ENCODE peak calls at places on chromosomes 12 and 14, in five cellular contexts. R, J, K, S and G are unnamed samples.

GRCh38 chr12:14854586-14855163 is 11.3 kb upstream of the ART4 start:
- DNase-seq in R (no peak), J (no peak), K (no peak), S (no peak), G (no peak)

GRCh38 chr14:88029500-88029899 is 24.6 kb downstream of the GPR65 start:
- DNase-seq in R (no peak), J (no peak), K (no peak), S (no peak), G (no peak)

GRCh38 chr14:42499137-42499536 is 892.5 kb downstream of the LRFN5 start:
- DNase-seq in R (no peak), J (no peak), K (no peak), S (no peak), G (no peak)

GRCh38 chr12:71157601-71158233 is at the start of gene TSPAN8:
- DNase-seq in R (no peak), J (no peak), K (no peak), S (peak), G (no peak)

GRCh38 chr12:32151552-32151951 is 44.9 kb downstream of the BICD1 start:
- DNase-seq in R (no peak), J (peak), K (no peak), S (no peak), G (no peak)

GRCh38 chr12:6267007-6267721 is 43.3 kb upstream of the PLEKHG6 start:
- DNase-seq in R (no peak), J (peak), K (no peak), S (no peak), G (no peak)

GRCh38 chr12:9707864-9708808 is 24.8 kb downstream of the CLECL1 start:
- DNase-seq in R (peak), J (peak), K (peak), S (peak), G (peak)

GRCh38 chr12:112151766-112152541 is 26.6 kb downstream of the TRAFD1 start:
- DNase-seq in R (no peak), J (no peak), K (no peak), S (no peak), G (no peak)

GRCh38 chr14:76780875-76781647 is 19.8 kb downstream of the VASH1 start:
- DNase-seq in R (no peak), J (no peak), K (no peak), S (no peak), G (no peak)

GRCh38 chr12:31715283-31715825 is 13.5 kb downstream of the AMN1 start:
- DNase-seq in R (no peak), J (no peak), K (no peak), S (no peak), G (no peak)

GRCh38 chr12:7716391-7716790 is 5.2 kb downstream of the DPPA3 start:
- DNase-seq in R (peak), J (peak), K (peak), S (no peak), G (peak)

GRCh38 chr12:123389560-123390351 is 5.8 kb downstream of the KMT5A start:
- DNase-seq in R (peak), J (peak), K (no peak), S (peak), G (no peak)

GRCh38 chr14:32298346-32298745 is 30.8 kb upstream of the AKAP6 start:
- DNase-seq in R (no peak), J (no peak), K (no peak), S (no peak), G (no peak)

DNA sequence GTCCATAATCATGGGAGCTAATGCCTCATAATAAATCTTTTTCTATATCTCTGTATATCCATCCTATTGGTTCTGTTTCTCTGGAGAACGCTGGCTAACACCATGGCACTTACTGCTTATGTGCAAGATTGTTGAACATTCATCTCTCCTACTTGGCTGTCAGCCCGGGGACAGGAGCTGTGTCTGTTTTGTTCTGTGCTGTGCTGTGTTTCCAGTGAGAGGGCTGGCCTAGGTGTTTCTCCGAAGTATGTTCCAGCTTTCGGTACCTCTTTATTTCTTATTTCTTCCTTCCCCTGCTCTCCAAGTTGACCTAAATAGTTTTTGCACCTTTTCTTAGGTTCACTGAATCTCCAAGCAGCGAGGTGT is 18.8 kb upstream of the NR4A1 start:
- DNase-seq in R (no peak), J (peak), K (no peak), S (peak), G (no peak)
- H3K9ac ChIP-seq in R (no peak), J (peak), K (peak), S (no peak), G (peak)

GRCh38 chr14:103625361-103626095 is 3.5 kb upstream of the KLC1 start:
- DNase-seq in R (no peak), J (no peak), K (no peak), S (peak), G (no peak)
- H3K4me3 ChIP-seq in R (no peak), J (no peak), K (no peak), S (no peak), G (no peak)

GRCh38 chr12:52052471-52053186 is 1.4 kb downstream of the NR4A1 start:
- DNase-seq in R (no peak), J (peak), K (no peak), S (peak), G (no peak)
- H3K9ac ChIP-seq in R (no peak), J (no peak), K (peak), S (peak), G (peak)

GRCh38 chr12:104585448-104586055 is 128.8 kb downstream of the CHST11 start:
- DNase-seq in R (no peak), J (peak), K (no peak), S (no peak), G (no peak)

GRCh38 chr12:104581000-104581570 is 124.3 kb downstream of the CHST11 start:
- DNase-seq in R (no peak), J (no peak), K (no peak), S (no peak), G (no peak)

GRCh38 chr12:104586325-104587048 is 129.7 kb downstream of the CHST11 start:
- DNase-seq in R (no peak), J (no peak), K (no peak), S (no peak), G (no peak)

GRCh38 chr12:104582739-104583138 is 126.0 kb downstream of the CHST11 start:
- DNase-seq in R (no peak), J (no peak), K (no peak), S (no peak), G (peak)

DNA sequence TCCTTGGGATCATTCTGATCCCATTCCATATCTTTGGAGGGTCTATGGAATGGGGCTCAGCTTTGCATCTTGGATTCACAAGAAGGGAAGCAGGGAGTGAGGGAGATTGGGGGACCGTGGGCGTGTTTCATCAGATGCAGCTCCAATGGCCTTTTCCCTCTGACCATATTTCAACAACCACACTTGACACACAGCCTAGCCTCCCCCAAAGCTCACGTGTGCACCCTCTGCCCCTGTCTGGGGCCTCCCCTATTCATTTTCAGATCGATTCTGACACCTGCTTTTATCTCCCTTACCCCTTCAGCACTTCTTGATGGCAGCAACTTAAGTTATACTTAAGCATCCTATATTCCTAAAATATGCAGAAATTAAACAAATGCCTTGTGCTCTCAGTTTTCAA is 126.6 kb downstream of the CHST11 start:
- DNase-seq in R (no peak), J (no peak), K (no peak), S (no peak), G (no peak)
- H3K4me3 ChIP-seq in R (no peak), J (no peak), K (no peak), S (no peak), G (peak)

GRCh38 chr12:52988933-52989332 is 17.3 kb upstream of the EIF4B start:
- DNase-seq in R (no peak), J (no peak), K (no peak), S (peak), G (no peak)

GRCh38 chr12:52990206-52990605 is 16.1 kb upstream of the EIF4B start:
- DNase-seq in R (no peak), J (no peak), K (no peak), S (no peak), G (no peak)

GRCh38 chr12:52992699-52993557 is 13.3 kb upstream of the EIF4B start:
- DNase-seq in R (no peak), J (peak), K (peak), S (peak), G (no peak)

GRCh38 chr12:52993558-52993869 is 12.7 kb upstream of the EIF4B start:
- DNase-seq in R (no peak), J (no peak), K (no peak), S (no peak), G (no peak)
- H3K9ac ChIP-seq in R (no peak), J (no peak), K (peak), S (no peak), G (no peak)

GRCh38 chr14:23321572-23322547 is 603 bp downstream of the PABPN1 start:
- DNase-seq in R (peak), J (peak), K (no peak), S (peak), G (no peak)
- H3K4me3 ChIP-seq in R (peak), J (peak), K (peak), S (peak), G (peak)

DNA sequence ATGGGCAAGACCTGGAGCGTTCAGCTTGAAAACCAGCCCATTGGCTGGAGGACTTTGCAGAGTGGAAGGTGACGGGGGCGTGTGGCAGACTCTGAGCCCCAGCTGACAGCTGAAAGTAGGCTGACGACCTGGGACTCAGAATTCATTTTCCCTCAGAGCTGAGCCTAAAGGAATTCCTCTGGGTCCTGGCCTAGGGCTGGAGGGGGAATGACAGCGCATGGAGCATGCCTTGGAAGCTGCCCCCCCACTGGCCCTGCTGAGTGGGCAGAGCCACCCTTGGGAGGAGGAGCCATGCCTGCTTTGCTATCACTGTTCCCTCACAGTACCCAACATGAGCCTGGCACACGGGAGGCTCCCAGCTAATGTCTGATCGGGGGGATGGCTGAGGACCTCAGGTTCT is 25.4 kb upstream of the SMOC1 start:
- DNase-seq in R (no peak), J (no peak), K (no peak), S (no peak), G (no peak)
- H3K9ac ChIP-seq in R (no peak), J (no peak), K (no peak), S (no peak), G (no peak)

GRCh38 chr14:95526483-95527391 is 8.1 kb upstream of the GLRX5 start:
- DNase-seq in R (no peak), J (no peak), K (no peak), S (no peak), G (no peak)

GRCh38 chr14:95524706-95525512 is 8.5 kb upstream of the SYNE3 start:
- DNase-seq in R (no peak), J (peak), K (peak), S (no peak), G (no peak)

GRCh38 chr14:95525999-95526398 is 8.9 kb upstream of the GLRX5 start:
- DNase-seq in R (no peak), J (no peak), K (no peak), S (no peak), G (no peak)

GRCh38 chr14:95529242-95529641 is 5.6 kb upstream of the GLRX5 start:
- DNase-seq in R (no peak), J (no peak), K (no peak), S (no peak), G (no peak)

DNA sequence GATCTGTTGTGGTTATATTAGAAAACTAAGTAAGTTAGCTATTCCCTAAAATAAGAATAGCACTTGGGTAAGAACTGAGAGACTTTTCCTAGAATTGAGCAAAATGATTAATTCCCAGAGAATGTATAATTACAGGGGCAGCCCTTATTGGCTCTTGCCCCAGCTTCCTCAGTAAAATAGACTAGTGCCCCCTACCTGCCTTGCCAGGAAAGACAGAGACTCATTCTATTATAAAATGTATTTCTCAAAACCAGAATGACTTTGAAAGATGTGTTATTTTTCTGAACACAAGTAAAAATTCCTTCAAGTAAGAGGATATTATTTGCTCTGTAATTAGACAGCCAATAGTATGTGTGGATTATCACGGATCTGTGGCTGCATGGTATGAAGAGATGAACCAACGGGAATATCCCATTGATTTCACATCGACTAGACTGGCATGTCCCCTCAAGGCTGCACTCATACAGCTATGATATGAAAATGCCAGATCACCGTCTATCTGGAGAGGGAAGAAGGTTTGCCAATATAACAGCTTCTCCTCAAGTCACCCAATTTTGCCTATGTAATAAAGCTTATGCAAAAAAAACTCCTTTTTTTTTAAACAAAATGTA is 7.4 kb upstream of the GLRX5 start:
- DNase-seq in R (peak), J (no peak), K (no peak), S (peak), G (peak)
- H3K4me3 ChIP-seq in R (no peak), J (no peak), K (no peak), S (no peak), G (no peak)